ENCODE peak calls at places on chromosomes 1 and 21, in four cellular contexts. One of them, this sample, is unnamed.

GRCh38 chr1:17735791-17736190 is 19.3 kb upstream of the ACTL8 start:
- DNase-seq in glutamatergic neuron: peak
- DNase-seq in GM13976: no peak
- DNase-seq in fibroblast of the aortic adventitia: no peak
- DNase-seq in this sample: no peak

GRCh38 chr1:231750818-231751623 is 124.4 kb downstream of the DISC1 start:
- DNase-seq in glutamatergic neuron: no peak
- DNase-seq in GM13976: no peak
- DNase-seq in fibroblast of the aortic adventitia: no peak
- DNase-seq in this sample: no peak

GRCh38 chr1:42777860-42778259 is 6.9 kb upstream of the TMEM269 start:
- DNase-seq in glutamatergic neuron: peak
- DNase-seq in GM13976: peak
- DNase-seq in fibroblast of the aortic adventitia: peak
- DNase-seq in this sample: peak

GRCh38 chr1:204545881-204546280 is 29.7 kb downstream of the MDM4 start:
- DNase-seq in glutamatergic neuron: no peak
- DNase-seq in GM13976: peak
- DNase-seq in fibroblast of the aortic adventitia: no peak
- DNase-seq in this sample: no peak

GRCh38 chr1:87072904-87073303 is 158.5 kb downstream of the HS2ST1 start:
- DNase-seq in glutamatergic neuron: no peak
- DNase-seq in GM13976: no peak
- DNase-seq in fibroblast of the aortic adventitia: no peak
- DNase-seq in this sample: no peak

GRCh38 chr1:221781102-221781744 is 39.3 kb upstream of the DUSP10 start:
- DNase-seq in glutamatergic neuron: no peak
- DNase-seq in GM13976: no peak
- DNase-seq in fibroblast of the aortic adventitia: no peak
- DNase-seq in this sample: no peak

GRCh38 chr21:38759286-38759872 is 46.4 kb upstream of the ETS2 start:
- DNase-seq in glutamatergic neuron: no peak
- DNase-seq in GM13976: no peak
- DNase-seq in fibroblast of the aortic adventitia: peak
- DNase-seq in this sample: no peak

GRCh38 chr1:1956101-1956500 is 37.0 kb upstream of the TMEM52 start:
- DNase-seq in glutamatergic neuron: no peak
- DNase-seq in GM13976: no peak
- DNase-seq in fibroblast of the aortic adventitia: no peak
- DNase-seq in this sample: no peak

GRCh38 chr1:165257969-165258459 is 98.5 kb downstream of the LMX1A start:
- DNase-seq in glutamatergic neuron: peak
- DNase-seq in GM13976: peak
- DNase-seq in fibroblast of the aortic adventitia: peak
- DNase-seq in this sample: no peak

GRCh38 chr1:68112835-68113243 is 62.4 kb upstream of the DIRAS3 start:
- DNase-seq in glutamatergic neuron: no peak
- DNase-seq in GM13976: no peak
- DNase-seq in fibroblast of the aortic adventitia: peak
- DNase-seq in this sample: no peak

GRCh38 chr1:210292276-210292851 is 36.3 kb upstream of the HHAT start:
- DNase-seq in glutamatergic neuron: peak
- DNase-seq in GM13976: peak
- DNase-seq in fibroblast of the aortic adventitia: no peak
- DNase-seq in this sample: no peak

GRCh38 chr1:59878370-59878769 is 48.2 kb downstream of the CYP2J2 start:
- DNase-seq in glutamatergic neuron: no peak
- DNase-seq in GM13976: no peak
- DNase-seq in fibroblast of the aortic adventitia: no peak
- DNase-seq in this sample: no peak

DNA sequence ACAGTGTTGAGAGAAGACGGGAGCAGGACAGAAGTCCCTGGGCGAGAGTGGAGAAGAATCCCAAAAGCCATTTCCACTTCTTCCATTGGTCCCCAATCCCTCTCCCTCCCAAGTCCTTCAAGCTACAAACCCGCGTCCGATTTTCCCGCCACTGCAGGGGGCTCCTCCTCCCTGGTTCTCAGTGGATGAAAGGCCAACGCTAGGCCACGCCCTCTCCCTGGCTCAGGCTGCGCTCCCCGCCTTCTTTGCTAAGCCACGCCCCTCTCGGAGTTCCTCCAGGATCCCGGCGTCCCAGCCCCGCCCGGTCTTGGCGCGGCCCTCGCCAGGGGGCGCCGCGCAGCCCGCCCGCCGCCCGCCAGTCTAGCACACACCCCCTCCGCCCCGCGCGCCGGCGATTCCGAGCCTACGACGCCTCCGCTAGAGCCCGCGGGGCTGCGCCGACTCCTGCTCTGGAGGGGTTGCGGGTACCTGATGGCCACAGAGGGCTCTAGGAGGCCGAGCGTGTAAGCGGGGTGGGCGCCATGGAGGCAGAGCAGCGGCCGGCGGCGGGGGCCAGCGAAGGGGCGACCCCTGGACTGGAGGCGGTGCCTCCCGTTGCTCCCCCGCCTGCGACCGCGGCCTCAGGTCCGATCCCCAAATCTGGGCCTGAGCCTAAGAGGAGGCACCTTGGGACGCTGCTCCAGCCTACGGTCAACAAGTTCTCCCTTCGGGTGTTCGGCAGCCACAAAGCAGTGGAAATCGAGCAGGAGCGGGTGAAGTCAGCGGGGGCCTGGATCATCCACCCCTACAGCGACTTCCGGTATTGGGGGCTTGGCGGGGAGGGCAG is at the start of gene HCN3:
- DNase-seq in glutamatergic neuron: peak
- DNase-seq in GM13976: peak
- DNase-seq in fibroblast of the aortic adventitia: peak
- DNase-seq in this sample: peak
- TF ChIP-seq CTCF in glutamatergic neuron: peak
- TF ChIP-seq CTCF in GM13976: peak
- TF ChIP-seq CTCF in fibroblast of the aortic adventitia: peak
- TF ChIP-seq CTCF in this sample: peak

GRCh38 chr1:45403298-45404079 is 63.2 kb upstream of the MUTYH start:
- DNase-seq in glutamatergic neuron: no peak
- DNase-seq in GM13976: no peak
- DNase-seq in fibroblast of the aortic adventitia: no peak
- DNase-seq in this sample: no peak

GRCh38 chr1:45401524-45401923 is 61.3 kb upstream of the MUTYH start:
- DNase-seq in glutamatergic neuron: no peak
- DNase-seq in GM13976: no peak
- DNase-seq in fibroblast of the aortic adventitia: no peak
- DNase-seq in this sample: no peak

GRCh38 chr1:45397285-45397684 is 57.0 kb upstream of the MUTYH start:
- DNase-seq in glutamatergic neuron: no peak
- DNase-seq in GM13976: no peak
- DNase-seq in fibroblast of the aortic adventitia: no peak
- DNase-seq in this sample: no peak

GRCh38 chr1:45395582-45395981 is 55.3 kb upstream of the MUTYH start:
- DNase-seq in glutamatergic neuron: no peak
- DNase-seq in GM13976: no peak
- DNase-seq in fibroblast of the aortic adventitia: no peak
- DNase-seq in this sample: no peak

GRCh38 chr1:45400049-45400448 is 59.8 kb upstream of the MUTYH start:
- DNase-seq in glutamatergic neuron: no peak
- DNase-seq in GM13976: no peak
- DNase-seq in fibroblast of the aortic adventitia: no peak
- DNase-seq in this sample: no peak
- TF ChIP-seq CTCF in glutamatergic neuron: no peak
- TF ChIP-seq CTCF in GM13976: no peak
- TF ChIP-seq CTCF in fibroblast of the aortic adventitia: no peak
- TF ChIP-seq CTCF in this sample: no peak

GRCh38 chr1:48061162-48062136 is 64.3 kb upstream of the TRABD2B start:
- DNase-seq in glutamatergic neuron: peak
- DNase-seq in GM13976: peak
- DNase-seq in fibroblast of the aortic adventitia: peak
- DNase-seq in this sample: no peak
- TF ChIP-seq CTCF in glutamatergic neuron: peak
- TF ChIP-seq CTCF in GM13976: peak
- TF ChIP-seq CTCF in fibroblast of the aortic adventitia: peak
- TF ChIP-seq CTCF in this sample: peak

GRCh38 chr1:36663772-36664430 is 181.2 kb upstream of the CSF3R start:
- DNase-seq in glutamatergic neuron: no peak
- DNase-seq in GM13976: no peak
- DNase-seq in fibroblast of the aortic adventitia: no peak
- DNase-seq in this sample: no peak
- TF ChIP-seq CTCF in glutamatergic neuron: no peak
- TF ChIP-seq CTCF in GM13976: no peak
- TF ChIP-seq CTCF in fibroblast of the aortic adventitia: no peak
- TF ChIP-seq CTCF in this sample: no peak

DNA sequence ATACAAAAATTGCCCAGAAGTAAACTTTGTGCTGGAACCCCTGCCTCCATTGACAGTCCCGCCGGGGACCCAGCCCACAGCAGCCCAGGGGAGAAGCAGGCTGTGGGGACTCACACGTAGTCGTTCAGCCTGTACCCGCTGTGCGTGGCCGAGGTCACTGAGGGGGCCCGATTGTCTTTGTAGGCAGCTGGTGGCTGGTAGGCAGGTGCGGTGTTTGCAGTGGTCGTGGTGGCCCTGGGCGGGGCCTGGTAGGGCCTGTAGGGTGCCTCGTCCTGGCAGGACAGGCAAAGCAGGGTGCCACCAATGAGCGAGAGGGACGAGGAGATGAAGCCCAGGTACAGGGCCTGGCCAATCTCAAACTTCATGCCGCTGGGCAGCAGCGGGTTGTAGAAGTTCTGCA is 19.1 kb downstream of the CLDN14 start:
- DNase-seq in glutamatergic neuron: no peak
- DNase-seq in GM13976: no peak
- DNase-seq in fibroblast of the aortic adventitia: no peak
- DNase-seq in this sample: no peak
- TF ChIP-seq CTCF in glutamatergic neuron: no peak
- TF ChIP-seq CTCF in GM13976: no peak
- TF ChIP-seq CTCF in fibroblast of the aortic adventitia: no peak
- TF ChIP-seq CTCF in this sample: no peak

GRCh38 chr1:152585586-152585985 is 5.3 kb upstream of the LCE3D start:
- DNase-seq in glutamatergic neuron: no peak
- DNase-seq in GM13976: no peak
- DNase-seq in fibroblast of the aortic adventitia: no peak
- DNase-seq in this sample: no peak

GRCh38 chr1:152580433-152580832 is at the start of gene LCE3D:
- DNase-seq in glutamatergic neuron: no peak
- DNase-seq in GM13976: no peak
- DNase-seq in fibroblast of the aortic adventitia: no peak
- DNase-seq in this sample: no peak

GRCh38 chr1:152577168-152577567 is 3.1 kb downstream of the LCE3D start:
- DNase-seq in glutamatergic neuron: no peak
- DNase-seq in GM13976: peak
- DNase-seq in fibroblast of the aortic adventitia: no peak
- DNase-seq in this sample: no peak

GRCh38 chr1:152582647-152583046 is 2.3 kb upstream of the LCE3D start:
- DNase-seq in glutamatergic neuron: no peak
- DNase-seq in GM13976: no peak
- DNase-seq in fibroblast of the aortic adventitia: no peak
- DNase-seq in this sample: no peak
- TF ChIP-seq CTCF in glutamatergic neuron: no peak
- TF ChIP-seq CTCF in GM13976: no peak
- TF ChIP-seq CTCF in fibroblast of the aortic adventitia: no peak
- TF ChIP-seq CTCF in this sample: no peak

DNA sequence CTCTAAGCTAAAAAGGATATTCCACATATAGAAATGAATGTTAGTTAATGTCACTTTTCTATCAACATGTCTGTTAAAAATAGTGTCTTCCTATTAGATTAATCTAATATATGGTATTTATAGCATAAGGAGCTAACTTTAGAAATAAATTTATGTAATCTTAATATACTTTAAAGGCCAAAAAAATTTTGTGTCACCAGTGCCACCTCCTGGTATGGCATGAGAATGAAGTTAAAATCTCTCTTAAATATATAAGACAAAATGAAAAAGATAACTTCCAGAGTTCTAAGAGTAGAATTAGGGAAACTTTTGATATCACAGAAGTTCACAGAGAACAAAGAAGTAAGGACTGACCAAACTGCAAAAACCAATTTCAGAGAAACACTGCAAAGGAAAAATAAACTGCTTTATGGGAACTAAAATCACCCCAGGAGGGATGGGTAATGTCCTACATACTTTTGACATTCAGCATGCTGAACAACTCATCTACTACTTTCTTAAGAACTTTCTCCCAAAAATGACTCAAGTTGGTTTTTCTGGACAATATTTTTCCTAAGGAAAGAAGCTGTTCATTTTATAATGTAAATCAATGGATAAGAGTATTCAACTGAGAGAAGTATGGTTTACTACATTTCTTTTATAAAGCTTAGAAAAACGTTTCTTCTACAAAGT is 82.8 kb downstream of the TRIM33 start:
- DNase-seq in glutamatergic neuron: no peak
- DNase-seq in GM13976: no peak
- DNase-seq in fibroblast of the aortic adventitia: peak
- DNase-seq in this sample: no peak
- TF ChIP-seq CTCF in glutamatergic neuron: peak
- TF ChIP-seq CTCF in GM13976: no peak
- TF ChIP-seq CTCF in fibroblast of the aortic adventitia: peak
- TF ChIP-seq CTCF in this sample: peak

This sample was measured in D721Med.